ENCODE peak calls at places on chromosome 15, in eight cellular contexts. K is CD4-positive, alpha-beta T cell; X is activated naive CD8-positive, alpha-beta T cell treated with anti-CD3 and anti-CD28 coated beads, Interleukin-2, amount 10 ng/mL, durations not matched to agents 7 days and 5 days; Q is activated CD8-positive, alpha-beta memory T cell treated with anti-CD3 and anti-CD28 coated beads, Interleukin-2, amount 10 ng/mL, durations not matched to agents 7 days and 5 days; H is CD8-positive, alpha-beta T cell; G is pancreas; O is aorta; U is stimulated activated memory B cell treated with anti-CD40 and anti-IgM and Interleukin-4, amounts not matched to agents 10 μg/mL and 1 μg/mL and 100 μg/mL, for 72 hours. J is an unnamed sample.

GRCh38 chr15:58465866-58466517 is 34.2 kb downstream of the LIPC start:
- ATAC-seq in U (no peak), Q (no peak), X (no peak), K (no peak), H (no peak), O (no peak), G (no peak), J (peak; percentile 79)

GRCh38 chr15:68186671-68187397 is 18.3 kb downstream of the CALML4 start:
- ATAC-seq in K (no peak), Q (no peak), G (peak; percentile 64), H (no peak), X (no peak), O (peak; percentile 79), U (no peak), J (peak; percentile 26)

GRCh38 chr15:101176625-101177024 is 75.2 kb downstream of the CHSY1 start:
- ATAC-seq in H (no peak), G (no peak), Q (no peak), U (no peak), X (no peak), O (no peak), K (no peak), J (no peak)

GRCh38 chr15:101183226-101183925 is 68.5 kb downstream of the CHSY1 start:
- ATAC-seq in O (no peak), U (no peak), H (no peak), G (no peak), K (no peak), X (no peak), Q (no peak), J (no peak)

GRCh38 chr15:60917469-60918130 is 311.5 kb downstream of the RORA start:
- ATAC-seq in U (no peak), G (peak; percentile 67), O (peak; percentile 74), X (no peak), H (no peak), Q (no peak), K (no peak), J (no peak)

GRCh38 chr15:65833501-65834220 is 35.6 kb upstream of the RAB11A start:
- ATAC-seq in H (no peak), K (no peak), O (no peak), Q (peak; percentile 21), U (no peak), X (no peak), G (peak; percentile 5), J (peak; percentile 56)

GRCh38 chr15:38611228-38611627 is 46.6 kb upstream of the RASGRP1 start:
- ATAC-seq in Q (peak; percentile 84), U (no peak), X (peak; percentile 84), O (no peak), G (no peak), K (peak; percentile 25), H (peak; percentile 60), J (peak; percentile 63)

GRCh38 chr15:89114974-89115373 is 26.7 kb downstream of the ABHD2 start:
- ATAC-seq in G (peak; percentile 39), K (no peak), X (no peak), U (no peak), Q (no peak), O (no peak), H (no peak), J (no peak)

GRCh38 chr15:58462547-58462946 is 30.8 kb downstream of the LIPC start:
- ATAC-seq in H (no peak), G (peak; percentile 72), O (no peak), K (no peak), Q (no peak), X (peak; percentile 34), U (no peak), J (no peak)

GRCh38 chr15:41796457-41796856 is 22.2 kb downstream of the MAPKBP1 start:
- ATAC-seq in Q (no peak), H (no peak), O (no peak), G (no peak), K (no peak), X (no peak), U (no peak), J (no peak)

GRCh38 chr15:90086868-90087268 is 15.4 kb downstream of the IDH2 start:
- ATAC-seq in X (peak; percentile 62), G (peak; percentile 50), U (peak; percentile 61), K (peak; percentile 85), H (peak; percentile 91), O (no peak), Q (peak; percentile 71), J (peak; percentile 79)

GRCh38 chr15:33311312-33311971 is 675 bp downstream of the RYR3 start:
- ATAC-seq in X (no peak), H (no peak), K (no peak), O (peak; percentile 24), G (no peak), Q (no peak), U (no peak), J (no peak)

GRCh38 chr15:99443056-99443756 is 122.6 kb upstream of the MEF2A start:
- ATAC-seq in G (no peak), H (no peak), K (no peak), U (no peak), O (no peak), X (no peak), Q (no peak), J (no peak)